ENCODE peak calls at places on chromosome 4, in four cellular contexts. Q is A549, Z is K562, I is GM12878. M is an unnamed sample.

GRCh38 chr4:151195801-151196200 is 81.2 kb upstream of the PRSS48 start:
- DNase-seq in Q (peak), I (no peak), Z (no peak), M (no peak)

GRCh38 chr4:186915816-186916215 is 192.2 kb upstream of the FAT1 start:
- DNase-seq in I (no peak), Q (no peak), Z (no peak), M (no peak)

GRCh38 chr4:140641789-140642439 is 73.2 kb upstream of the UCP1 start:
- DNase-seq in Q (no peak), I (no peak), Z (no peak), M (peak)

GRCh38 chr4:126411047-126411446 is 1096.3 kb downstream of the FAT4 start:
- DNase-seq in I (no peak), Q (no peak), Z (no peak), M (no peak)

GRCh38 chr4:68347845-68348244 is 2.0 kb downstream of the YTHDC1 start:
- DNase-seq in Z (no peak), Q (no peak), I (no peak), M (no peak)

GRCh38 chr4:106676173-106676921 is 307.8 kb upstream of the GIMD1 start:
- DNase-seq in Z (no peak), I (no peak), Q (no peak), M (no peak)

GRCh38 chr4:74547042-74547441 is 102.1 kb downstream of the AREG start:
- DNase-seq in Z (no peak), I (no peak), Q (no peak), M (no peak)

GRCh38 chr4:56668267-56668666 is 12.8 kb downstream of the HOPX start:
- DNase-seq in Q (no peak), Z (no peak), I (no peak), M (no peak)

GRCh38 chr4:48780867-48781219 is 764 bp upstream of the FRYL start:
- DNase-seq in Q (no peak), I (no peak), Z (no peak), M (peak)

GRCh38 chr4:2336659-2337058 is 74.8 kb upstream of the MXD4 start:
- DNase-seq in I (no peak), Q (no peak), Z (no peak), M (no peak)

GRCh38 chr4:165009493-165010227 is 22.1 kb upstream of the TRIM60 start:
- DNase-seq in Z (no peak), Q (no peak), I (no peak), M (no peak)

GRCh38 chr4:7506119-7506518 is 71.4 kb upstream of the PSAPL1 start:
- DNase-seq in Z (no peak), Q (no peak), I (no peak), M (no peak)

GRCh38 chr4:13546855-13547562 is 2.7 kb upstream of the NKX3-2 start:
- DNase-seq in Q (no peak), Z (no peak), I (no peak), M (no peak)

GRCh38 chr4:173698557-173699262 is 168.7 kb upstream of the HAND2 start:
- DNase-seq in I (no peak), Z (no peak), Q (no peak), M (no peak)

GRCh38 chr4:147078362-147078761 is 132.7 kb upstream of the TTC29 start:
- DNase-seq in I (no peak), Z (no peak), Q (no peak), M (no peak)

GRCh38 chr4:85092536-85092935 is 126.0 kb upstream of the WDFY3 start:
- DNase-seq in I (no peak), Z (no peak), Q (no peak), M (no peak)

GRCh38 chr4:98653890-98654867 is 4.2 kb downstream of the TSPAN5 start:
- DNase-seq in Z (no peak), I (no peak), Q (peak), M (no peak)

GRCh38 chr4:2251795-2252529 is 9.9 kb downstream of the MXD4 start:
- DNase-seq in Z (no peak), I (no peak), Q (no peak), M (no peak)

GRCh38 chr4:118746251-118746919 is 61.2 kb downstream of the METTL14 start:
- DNase-seq in I (no peak), Q (no peak), Z (no peak), M (no peak)

GRCh38 chr4:68498413-68499007 is 51.2 kb downstream of the TMPRSS11E start:
- DNase-seq in Z (peak), Q (peak), I (peak), M (peak)

GRCh38 chr4:33532821-33533220 is 2711.5 kb downstream of the ARAP2 start:
- DNase-seq in Q (no peak), I (no peak), Z (no peak), M (no peak)

GRCh38 chr4:128917781-128918180 is 108.3 kb downstream of the JADE1 start:
- DNase-seq in Q (no peak), Z (no peak), I (peak), M (no peak)

GRCh38 chr4:27009539-27009938 is 148.9 kb downstream of the STIM2 start:
- DNase-seq in Z (no peak), Q (no peak), I (no peak), M (no peak)

GRCh38 chr4:28675582-28675981 is 1814.9 kb downstream of the STIM2 start:
- DNase-seq in Q (no peak), I (no peak), Z (no peak), M (no peak)

GRCh38 chr4:68865178-68865638 is 49.4 kb downstream of the UGT2B10 start:
- DNase-seq in I (no peak), Z (no peak), Q (no peak), M (peak)

GRCh38 chr4:155787113-155787710 is 28.4 kb downstream of the GUCY1B1 start:
- DNase-seq in I (peak), Q (peak), Z (no peak), M (peak)

GRCh38 chr4:145788765-145789164 is 108.8 kb downstream of the C4orf51 start:
- DNase-seq in Q (no peak), I (no peak), Z (no peak), M (no peak)

GRCh38 chr4:74474345-74475099 is 29.6 kb downstream of the AREG start:
- DNase-seq in Q (no peak), I (no peak), Z (no peak), M (no peak)

GRCh38 chr4:80610845-80611244 is 275.3 kb downstream of the CFAP299 start:
- DNase-seq in Z (no peak), Q (no peak), I (peak), M (no peak)

GRCh38 chr4:116023049-116023448 is 909.6 kb upstream of the NDST4 start:
- DNase-seq in Q (no peak), I (no peak), Z (no peak), M (no peak)

GRCh38 chr4:116024954-116025708 is 911.7 kb upstream of the NDST4 start:
- DNase-seq in Z (no peak), Q (no peak), I (no peak), M (peak)

DNA sequence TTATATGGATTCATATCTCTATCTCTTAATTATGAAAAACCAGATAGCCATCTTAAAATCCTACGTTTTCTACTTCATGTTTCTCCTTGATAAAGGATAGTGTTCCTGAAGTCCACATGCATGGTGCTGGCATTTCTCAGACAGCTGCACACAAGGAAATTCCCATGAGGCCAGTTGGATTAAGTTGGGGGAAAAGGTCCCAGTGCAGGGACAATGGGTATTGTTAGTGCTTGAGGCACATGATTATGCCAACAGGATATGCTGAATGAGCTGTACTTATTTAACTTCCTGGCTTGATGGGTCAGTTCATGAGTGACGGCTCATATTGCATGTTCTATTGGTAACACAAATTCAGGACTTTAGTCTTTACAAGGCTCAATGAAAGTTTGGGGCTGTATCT is 913.9 kb upstream of the NDST4 start:
- DNase-seq in I (no peak), Q (no peak), Z (no peak), M (no peak)
- TF ChIP-seq CHD4 in I (no peak), Q (no peak), Z (no peak), M (no peak)

GRCh38 chr4:96170198-96170597 is 330.3 kb downstream of the PDHA2 start:
- DNase-seq in Q (no peak), I (no peak), Z (peak), M (no peak)
- TF ChIP-seq CHD4 in Q (no peak), I (no peak), Z (no peak), M (no peak)

GRCh38 chr4:66829310-66829709 is 716.0 kb downstream of the CENPC start:
- DNase-seq in Z (no peak), I (no peak), Q (no peak), M (no peak)
- TF ChIP-seq CHD4 in Z (no peak), I (no peak), Q (no peak), M (no peak)

DNA sequence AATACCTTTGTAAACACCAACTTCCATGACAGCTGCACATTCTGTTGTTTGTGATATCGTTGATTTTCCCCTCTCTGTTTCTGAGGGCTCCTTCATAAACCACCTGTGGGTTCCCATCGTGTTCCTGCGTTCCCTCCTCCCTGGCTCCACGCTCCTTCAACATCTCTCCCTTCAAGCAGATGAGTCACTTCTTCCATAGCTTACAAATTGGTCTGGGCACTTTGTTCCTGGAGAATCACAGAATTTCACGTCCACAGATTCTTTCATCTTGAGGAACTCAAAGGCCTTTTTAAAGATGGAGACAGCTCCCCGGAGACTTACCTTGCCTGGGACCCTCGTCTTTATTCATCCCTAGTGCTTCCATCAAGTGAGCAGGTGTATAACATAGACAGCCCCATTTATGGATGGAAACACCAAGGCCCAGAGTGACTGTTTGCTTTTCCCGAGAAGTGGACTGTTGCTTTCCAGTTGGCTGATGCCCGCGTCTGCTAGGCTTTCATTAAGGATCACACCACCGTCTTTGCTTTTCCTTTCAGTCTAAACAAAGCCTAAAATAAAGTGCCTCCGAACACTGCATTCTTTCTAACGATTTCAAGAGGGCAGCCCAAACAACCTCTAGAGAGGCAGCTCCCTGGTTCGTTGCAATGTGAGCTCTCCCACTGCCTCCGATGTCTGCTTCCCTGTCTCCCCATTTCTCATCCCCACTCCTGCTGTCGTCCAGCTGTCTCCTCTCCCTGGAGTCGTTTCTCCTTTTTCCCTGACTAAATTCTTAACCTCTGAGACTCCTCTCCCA is 146.3 kb upstream of the STX18 start:
- DNase-seq in I (no peak), Q (no peak), Z (no peak), M (no peak)
- TF ChIP-seq CHD4 in I (no peak), Q (no peak), Z (no peak), M (no peak)

DNA sequence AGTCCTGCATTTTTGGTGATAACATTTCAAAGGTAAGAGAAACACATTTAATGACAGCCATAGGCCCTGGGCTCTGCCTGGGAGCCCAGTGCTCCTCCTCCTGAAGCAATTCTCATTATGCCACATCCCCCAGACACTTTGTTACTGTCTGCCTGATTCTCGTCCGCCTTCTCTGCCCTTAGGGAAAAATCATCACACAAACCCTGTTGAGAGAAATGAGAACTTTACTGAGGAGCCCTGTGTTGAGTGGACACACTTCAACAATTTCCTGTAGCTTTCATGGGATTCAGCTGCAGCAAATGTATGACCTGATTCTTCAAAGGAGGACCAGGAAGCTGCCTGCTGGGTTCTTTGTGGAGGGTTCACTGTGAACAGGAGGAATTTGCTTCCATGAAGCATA is 566.5 kb upstream of the FRG1 start:
- DNase-seq in I (no peak), Q (no peak), Z (no peak), M (no peak)
- TF ChIP-seq CHD4 in I (no peak), Q (no peak), Z (no peak), M (no peak)

GRCh38 chr4:39922389-39922788 is 55.3 kb downstream of the PDS5A start:
- DNase-seq in I (no peak), Q (no peak), Z (no peak), M (no peak)

GRCh38 chr4:39928538-39928937 is 49.2 kb downstream of the PDS5A start:
- DNase-seq in I (no peak), Q (no peak), Z (no peak), M (no peak)

GRCh38 chr4:39924014-39924413 is 53.7 kb downstream of the PDS5A start:
- DNase-seq in I (no peak), Q (no peak), Z (no peak), M (no peak)
- TF ChIP-seq CHD4 in I (no peak), Q (no peak), Z (no peak), M (no peak)

M was measured in HepG2.